ENCODE peak calls at places on chromosomes 12 and 14, in six cellular contexts. Q is cardiac muscle cell, D is uterus, K is ovary, S is aorta, G is mesenchymal stem cell. C is an unnamed sample.

GRCh38 chr14:85532981-85533820 is 3.3 kb downstream of the FLRT2 start:
- DNase-seq in Q (peak; percentile 94), D (peak; percentile 47), K (peak; percentile 84), S (peak; percentile 66), G (peak; percentile 89), C (no peak)

GRCh38 chr12:125092872-125093680 is 27.8 kb downstream of the AACS start:
- DNase-seq in Q (peak; percentile 41), D (no peak), K (no peak), S (no peak), G (no peak), C (no peak)

GRCh38 chr12:1927751-1928351 is 9.4 kb upstream of the CACNA2D4 start:
- DNase-seq in Q (peak; percentile 80), D (peak; percentile 13), K (no peak), S (peak; percentile 79), G (no peak), C (no peak)

GRCh38 chr14:91220581-91221000 is 23.9 kb downstream of the GPR68 start:
- DNase-seq in Q (no peak), D (no peak), K (no peak), S (no peak), G (no peak), C (no peak)

GRCh38 chr14:75647650-75648049 is 13.0 kb downstream of the ERG28 start:
- DNase-seq in Q (peak; percentile 70), D (no peak), K (peak; percentile 53), S (no peak), G (no peak), C (no peak)

GRCh38 chr14:82451675-82452074 is 918.0 kb upstream of the SEL1L start:
- DNase-seq in Q (no peak), D (no peak), K (no peak), S (no peak), G (no peak), C (no peak)

GRCh38 chr14:77991128-77991772 is 178.9 kb upstream of the NRXN3 start:
- DNase-seq in Q (no peak), D (no peak), K (no peak), S (no peak), G (no peak), C (no peak)

GRCh38 chr12:120490833-120491512 is 4.9 kb upstream of the DYNLL1 start:
- DNase-seq in Q (no peak), D (no peak), K (peak; percentile 52), S (peak; percentile 52), G (no peak), C (no peak)

GRCh38 chr12:116718578-116719454 is 19.1 kb downstream of the SPRING1 start:
- DNase-seq in Q (peak; percentile 42), D (no peak), K (no peak), S (no peak), G (no peak), C (no peak)

GRCh38 chr12:124640096-124640495 is 72.7 kb upstream of the NCOR2 start:
- DNase-seq in Q (peak; percentile 49), D (no peak), K (no peak), S (no peak), G (peak; percentile 67), C (no peak)

GRCh38 chr12:108305520-108305919 is 33.6 kb downstream of the CMKLR1 start:
- DNase-seq in Q (peak; percentile 86), D (peak; percentile 94), K (peak; percentile 80), S (peak; percentile 95), G (peak; percentile 33), C (no peak)

GRCh38 chr12:104750061-104750460 is 208.0 kb downstream of the SLC41A2 start:
- DNase-seq in Q (peak; percentile 68), D (no peak), K (no peak), S (peak; percentile 65), G (peak; percentile 87), C (no peak)

GRCh38 chr12:124837958-124838803 is 25.5 kb downstream of the SCARB1 start:
- DNase-seq in Q (peak; percentile 97), D (peak; percentile 90), K (peak; percentile 87), S (peak; percentile 76), G (peak; percentile 96), C (no peak)

GRCh38 chr12:38175538-38175937 is 141.0 kb upstream of the ALG10B start:
- DNase-seq in Q (no peak), D (no peak), K (no peak), S (no peak), G (no peak), C (no peak)

GRCh38 chr14:32201196-32201815 is 539 bp upstream of the RNU6-7 start:
- DNase-seq in Q (peak; percentile 60), D (peak; percentile 83), K (peak; percentile 95), S (peak; percentile 88), G (peak; percentile 74), C (peak; percentile 59)

GRCh38 chr12:3365416-3366385 is 125.3 kb upstream of the PRMT8 start:
- DNase-seq in Q (peak; percentile 10), D (no peak), K (peak; percentile 50), S (no peak), G (no peak), C (no peak)

GRCh38 chr12:34393821-34394150 is 371.5 kb downstream of the ALG10 start:
- DNase-seq in Q (no peak), D (no peak), K (peak; percentile 13), S (peak; percentile 19), G (no peak), C (no peak)

GRCh38 chr14:22854963-22855724 is 16.4 kb upstream of the LRP10 start:
- DNase-seq in Q (no peak), D (no peak), K (no peak), S (no peak), G (no peak), C (no peak)

GRCh38 chr12:95396849-95397498 is 77.0 kb upstream of the METAP2 start:
- DNase-seq in Q (peak; percentile 35), D (no peak), K (no peak), S (no peak), G (no peak), C (no peak)

GRCh38 chr12:51185171-51185717 is 12.3 kb upstream of the TFCP2 start:
- DNase-seq in Q (no peak), D (no peak), K (no peak), S (no peak), G (no peak), C (no peak)

GRCh38 chr14:72544615-72545387 is 349.1 kb downstream of the DPF3 start:
- DNase-seq in Q (no peak), D (no peak), K (peak; percentile 63), S (no peak), G (no peak), C (no peak)

GRCh38 chr12:69067713-69068112 is 134.7 kb upstream of the CPM start:
- DNase-seq in Q (no peak), D (no peak), K (no peak), S (no peak), G (no peak), C (no peak)

GRCh38 chr14:33643782-33644181 is 307.1 kb downstream of the EGLN3 start:
- DNase-seq in Q (no peak), D (no peak), K (no peak), S (no peak), G (no peak), C (no peak)
- H3K36me3 ChIP-seq in Q (no peaks in the 10 kb centered on the region), D (no peaks in the 10 kb centered on the region), K (no peaks in the 10 kb centered on the region), S (no peaks in the 10 kb centered on the region), G (no peaks in the 10 kb centered on the region), C (no peaks in the 10 kb centered on the region)

DNA sequence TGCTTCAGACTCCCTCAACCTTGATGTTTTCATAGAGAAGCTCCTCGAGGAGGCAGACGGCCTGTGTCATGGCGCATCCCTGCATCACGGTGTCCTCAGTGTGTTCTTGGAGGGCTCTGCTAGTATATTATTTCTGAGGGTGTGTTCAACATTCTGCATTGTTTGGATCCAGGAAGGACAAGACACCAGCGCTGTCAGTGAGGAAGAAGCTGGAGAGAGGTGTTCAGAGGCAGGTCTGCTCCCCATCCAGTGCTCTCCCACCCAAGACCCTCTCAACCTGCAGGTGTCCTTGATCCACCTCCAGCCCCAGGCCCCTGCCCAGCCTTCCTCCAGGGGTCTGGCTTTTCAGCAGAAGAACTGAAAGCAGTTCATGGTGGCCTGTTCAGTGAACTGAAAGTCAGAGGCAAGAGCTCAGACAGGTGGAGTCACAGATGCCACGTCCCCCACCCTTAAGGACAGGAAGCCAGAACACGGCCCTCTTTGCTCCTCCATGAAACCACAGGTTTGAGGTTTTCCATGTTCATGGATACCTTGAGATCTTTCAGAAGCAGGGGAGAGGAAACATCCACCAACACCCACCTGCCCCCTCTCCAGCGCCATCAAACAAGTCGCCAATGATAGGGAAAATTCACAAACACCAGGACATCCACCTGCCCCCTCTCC is 37.4 kb downstream of the DIO3 start:
- DNase-seq in Q (no peak), D (no peak), K (no peak), S (no peak), G (no peak), C (no peak)
- H3K4me1 ChIP-seq in Q (no peaks in the 10 kb centered on the region), D (no peaks in the 10 kb centered on the region), K (no peaks in the 10 kb centered on the region), S (no peaks in the 10 kb centered on the region), G (no peaks in the 10 kb centered on the region), C (peaks cover 16% of the 10 kb centered on the region)

DNA sequence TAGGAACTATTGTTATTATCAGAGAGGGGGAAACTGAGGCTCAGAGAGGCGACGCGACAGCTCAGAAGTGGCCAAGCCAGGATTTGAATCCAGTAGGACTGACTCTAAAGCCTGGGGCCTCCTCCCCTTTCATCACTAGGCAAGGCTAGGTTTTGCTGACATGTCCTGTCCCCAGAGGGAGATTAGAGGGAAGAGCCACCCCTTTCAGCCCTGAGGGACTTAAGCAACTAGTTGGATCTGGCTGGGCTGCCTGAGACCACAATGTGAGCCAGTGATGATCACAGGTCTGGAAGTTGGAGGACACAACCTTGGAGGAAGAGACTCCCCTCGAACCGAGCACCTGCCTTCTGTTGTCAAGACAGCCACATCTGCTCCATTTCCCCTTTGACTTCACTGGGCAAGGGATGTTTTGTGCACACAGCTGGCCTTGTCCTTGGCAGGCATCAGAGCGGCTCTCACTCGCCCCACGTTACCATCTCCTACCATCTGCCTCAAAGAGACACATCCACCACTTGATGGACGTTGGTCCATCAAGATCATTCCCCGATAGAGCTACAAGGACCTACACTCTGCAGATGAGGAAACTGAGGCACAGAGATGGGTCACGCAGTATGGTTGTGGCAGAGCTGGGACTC is 31.4 kb downstream of the MVK start:
- DNase-seq in Q (no peak), D (no peak), K (no peak), S (no peak), G (no peak), C (no peak)
- H3K4me3 ChIP-seq in Q (no peak overlapping the region), D (no peak overlapping the region), K (no peak overlapping the region), S (no peak overlapping the region), G (no peak overlapping the region), C (no peak overlapping the region)

GRCh38 chr12:39772708-39773665 is 153.4 kb upstream of the ABCD2 start:
- DNase-seq in Q (peak; percentile 18), D (no peak), K (no peak), S (no peak), G (no peak), C (no peak)
- H3K36me3 ChIP-seq in Q (no peaks in the 10 kb centered on the region), D (no peaks in the 10 kb centered on the region), K (no peaks in the 10 kb centered on the region), S (no peaks in the 10 kb centered on the region), G (no peaks in the 10 kb centered on the region), C (no peaks in the 10 kb centered on the region)

GRCh38 chr12:65840793-65841670 is 16.7 kb downstream of the HMGA2 start:
- DNase-seq in Q (no peak), D (no peak), K (no peak), S (no peak), G (no peak), C (no peak)

GRCh38 chr12:65835256-65835655 is 11.0 kb downstream of the HMGA2 start:
- DNase-seq in Q (no peak), D (no peak), K (no peak), S (no peak), G (no peak), C (no peak)

GRCh38 chr12:65836419-65837197 is 12.3 kb downstream of the HMGA2 start:
- DNase-seq in Q (no peak), D (no peak), K (no peak), S (no peak), G (no peak), C (no peak)

GRCh38 chr12:65838330-65838976 is 14.2 kb downstream of the HMGA2 start:
- DNase-seq in Q (no peak), D (no peak), K (no peak), S (no peak), G (no peak), C (no peak)

GRCh38 chr12:65839027-65839426 is 14.7 kb downstream of the HMGA2 start:
- DNase-seq in Q (no peak), D (no peak), K (no peak), S (no peak), G (no peak), C (no peak)
- H3K4me1 ChIP-seq in Q (peaks cover 4% of the 10 kb centered on the region), D (no peaks in the 10 kb centered on the region), K (no peaks in the 10 kb centered on the region), S (no peaks in the 10 kb centered on the region), G (peaks cover 2% of the 10 kb centered on the region), C (no peaks in the 10 kb centered on the region)